ENCODE peak calls at places on chromosome 18, in ten cellular contexts. J is upper lobe of right lung, T is AG10803, Z is GM06990, S is cardiac fibroblast, N is choroid plexus epithelial cell, V is NB4, C is BJ, D is endothelial cell, H is K562. F is an unnamed sample.

GRCh38 chr18:63439334-63439733 is 17.1 kb upstream of the VPS4B start:
- DNase-seq in N (peak; percentile 84), S (peak; percentile 79), C (no peak), H (peak; percentile 48), Z (peak; percentile 20), J (no peak), V (peak; percentile 76), T (peak; percentile 62), D (peak; percentile 48), F (peak; percentile 58)

GRCh38 chr18:34225218-34225553 is 473 bp upstream of the NOL4 start:
- DNase-seq in N (no peak), T (no peak), S (no peak), H (no peak), D (no peak), J (no peak), Z (no peak), C (no peak), V (no peak), F (no peak)

GRCh38 chr18:23938901-23939341 is 75.6 kb upstream of the TTC39C start:
- DNase-seq in Z (no peak), C (no peak), V (no peak), T (no peak), N (no peak), D (no peak), J (no peak), H (no peak), S (no peak), F (no peak)

GRCh38 chr18:74353169-74353775 is 37.6 kb downstream of the C18orf63 start:
- DNase-seq in C (no peak), D (peak; percentile 61), T (peak; percentile 75), J (no peak), V (peak; percentile 48), Z (no peak), H (peak; percentile 52), N (peak; percentile 92), S (peak; percentile 86), F (peak; percentile 21)

GRCh38 chr18:13539050-13539449 is 187.3 kb downstream of the FAM210A start:
- DNase-seq in S (no peak), Z (no peak), N (no peak), J (no peak), H (no peak), T (no peak), V (no peak), D (no peak), C (no peak), F (no peak)

GRCh38 chr18:13412901-13413300 is 194.3 kb downstream of the LDLRAD4 start:
- DNase-seq in J (no peak), T (no peak), Z (no peak), D (no peak), H (no peak), N (no peak), S (no peak), C (no peak), V (no peak), F (no peak)

GRCh38 chr18:13579874-13580273 is 146.5 kb downstream of the FAM210A start:
- DNase-seq in Z (no peak), J (no peak), T (no peak), D (no peak), H (no peak), C (no peak), S (no peak), N (no peak), V (no peak), F (no peak)

GRCh38 chr18:54515149-54515548 is 75.9 kb upstream of the DYNAP start:
- DNase-seq in H (no peak), V (no peak), J (no peak), Z (no peak), N (no peak), C (no peak), T (no peak), D (no peak), S (no peak), F (no peak)

GRCh38 chr18:48065601-48065995 is 135.1 kb upstream of the SMAD2 start:
- DNase-seq in S (no peak), D (no peak), C (no peak), H (no peak), T (no peak), J (no peak), Z (no peak), V (no peak), N (no peak), F (no peak)

GRCh38 chr18:48066225-48066652 is 135.8 kb upstream of the SMAD2 start:
- DNase-seq in T (no peak), D (no peak), C (no peak), S (no peak), N (no peak), Z (no peak), V (no peak), H (no peak), J (no peak), F (no peak)

GRCh38 chr18:48061781-48062570 is 131.5 kb upstream of the SMAD2 start:
- DNase-seq in S (peak; percentile 8), V (no peak), T (no peak), D (no peak), N (no peak), C (no peak), J (peak; percentile 10), H (no peak), Z (no peak), F (no peak)

GRCh38 chr18:48068916-48069445 is 138.5 kb upstream of the SMAD2 start:
- DNase-seq in C (no peak), H (no peak), S (no peak), T (no peak), D (no peak), Z (no peak), V (no peak), J (no peak), N (no peak), F (no peak)

GRCh38 chr18:48064978-48065600 is 134.6 kb upstream of the SMAD2 start:
- DNase-seq in V (no peak), J (no peak), T (no peak), S (no peak), H (no peak), D (no peak), Z (no peak), N (no peak), C (no peak), F (no peak)
- TF ChIP-seq CTCF in V (no peak), J (no peak), T (no peak), S (no peak), H (no peak), D (no peak), Z (no peak), N (no peak), C (no peak), F (no peak)

DNA sequence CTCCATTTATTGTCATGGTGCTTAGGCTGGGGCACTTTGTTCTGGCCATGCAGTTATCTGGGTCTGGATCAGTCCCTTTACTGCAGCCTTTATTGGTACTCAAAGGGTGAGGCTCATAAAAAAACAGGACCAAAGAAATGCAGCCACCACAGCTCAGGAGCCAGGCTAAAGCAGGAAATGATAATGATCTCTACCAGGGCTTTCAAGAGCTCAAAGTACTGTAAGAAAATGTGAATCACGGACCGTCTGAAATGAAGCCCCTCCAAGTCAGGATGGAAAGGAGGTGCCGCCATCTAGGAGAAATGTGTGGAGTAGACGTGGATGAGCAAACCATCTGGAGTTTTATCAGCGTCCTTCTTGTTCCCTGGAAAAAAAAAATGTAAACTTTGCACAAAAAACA is 162.4 kb upstream of the ZNF516 start:
- DNase-seq in D (no peak), H (no peak), T (peak; percentile 4), Z (no peak), S (no peak), C (no peak), V (peak; percentile 63), J (no peak), N (peak; percentile 32), F (no peak)
- TF ChIP-seq CTCF in D (no peak), H (no peak), T (no peak), Z (no peak), S (no peak), C (no peak), V (no peak), J (no peak), N (peak; percentile 10), F (no peak)

GRCh38 chr18:42053188-42053781 is 98.3 kb downstream of the PIK3C3 start:
- DNase-seq in N (peak; percentile 84), S (peak; percentile 74), Z (no peak), V (peak; percentile 68), H (peak; percentile 61), J (no peak), C (no peak), T (peak; percentile 60), D (peak; percentile 66), F (peak; percentile 24)

GRCh38 chr18:42048150-42048549 is 93.1 kb downstream of the PIK3C3 start:
- DNase-seq in C (peak; percentile 69), H (no peak), D (no peak), N (peak; percentile 94), S (peak; percentile 93), T (peak; percentile 83), J (no peak), V (peak; percentile 80), Z (no peak), F (no peak)

GRCh38 chr18:42051411-42051810 is 96.4 kb downstream of the PIK3C3 start:
- DNase-seq in D (no peak), Z (no peak), S (no peak), C (no peak), J (no peak), V (no peak), H (no peak), N (no peak), T (no peak), F (no peak)

GRCh38 chr18:42047721-42048120 is 92.7 kb downstream of the PIK3C3 start:
- DNase-seq in H (no peak), N (peak; percentile 61), D (no peak), V (peak; percentile 5), S (peak; percentile 35), T (peak; percentile 13), C (no peak), Z (no peak), J (no peak), F (no peak)

DNA sequence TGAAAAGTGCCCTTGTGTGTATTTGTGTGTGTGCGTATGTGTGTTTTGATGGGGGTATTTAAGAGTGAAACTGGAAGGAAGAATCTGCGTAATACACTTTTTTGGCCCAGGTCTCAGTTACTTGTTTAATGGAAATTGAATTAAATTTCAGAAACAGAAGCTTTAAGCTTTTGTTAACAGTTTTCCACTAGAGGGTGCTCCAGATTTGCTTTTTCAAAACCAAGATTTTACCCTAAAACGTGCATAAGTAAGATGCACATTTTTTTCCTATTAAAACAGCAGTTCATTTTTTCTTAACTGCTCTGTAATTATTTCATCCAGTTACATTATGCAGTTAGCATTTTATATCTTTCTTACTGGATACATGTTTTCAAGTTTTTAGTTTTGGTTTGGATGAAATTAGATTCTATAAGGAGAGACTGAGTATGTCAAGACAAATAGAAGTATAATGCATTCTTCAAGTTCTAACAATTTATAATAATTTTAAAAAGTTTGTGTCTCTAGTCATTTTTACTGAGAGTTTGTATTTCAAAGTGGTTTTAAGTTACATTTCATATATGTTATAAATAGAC is 97.2 kb downstream of the PIK3C3 start:
- DNase-seq in N (peak; percentile 69), T (peak; percentile 53), C (no peak), V (peak; percentile 34), D (no peak), S (peak; percentile 67), Z (no peak), H (peak; percentile 3), J (no peak), F (no peak)
- TF ChIP-seq CTCF in N (no peak), T (peak; percentile 69), C (peak; percentile 69), V (no peak), D (peak; percentile 29), S (peak; percentile 53), Z (peak; percentile 47), H (peak; percentile 6), J (peak; percentile 38), F (peak; percentile 35)

GRCh38 chr18:80171190-80171872 is 62.3 kb downstream of the ADNP2 start:
- DNase-seq in J (peak; percentile 80), V (peak; percentile 53), Z (peak; percentile 43), T (peak; percentile 68), C (no peak), D (peak; percentile 71), S (peak; percentile 55), H (peak; percentile 55), N (peak; percentile 58), F (peak; percentile 73)

GRCh38 chr18:80175451-80176235 is 66.6 kb downstream of the ADNP2 start:
- DNase-seq in S (no peak), Z (no peak), N (peak; percentile 32), C (no peak), T (no peak), D (no peak), H (no peak), V (peak; percentile 21), J (peak; percentile 51), F (no peak)

GRCh38 chr18:80172056-80172455 is 63.0 kb downstream of the ADNP2 start:
- DNase-seq in H (no peak), D (no peak), T (no peak), C (no peak), N (no peak), V (no peak), J (no peak), S (no peak), Z (no peak), F (no peak)

GRCh38 chr18:80170395-80171094 is 61.5 kb downstream of the ADNP2 start:
- DNase-seq in Z (no peak), S (no peak), C (no peak), H (no peak), N (no peak), T (no peak), J (peak; percentile 31), V (no peak), D (no peak), F (no peak)

GRCh38 chr18:80173060-80173459 is 64.0 kb downstream of the ADNP2 start:
- DNase-seq in Z (no peak), C (no peak), V (no peak), D (no peak), H (no peak), S (no peak), J (peak; percentile 40), T (no peak), N (no peak), F (no peak)
- TF ChIP-seq CTCF in Z (no peak), C (no peak), V (no peak), D (no peak), H (no peak), S (no peak), J (no peak), T (no peak), N (no peak), F (no peak)